ENCODE peak calls at places on chromosomes 11 and 22, in ten cellular contexts. D, G, F, R, V, U, W, C, B and Q are unnamed samples.

GRCh38 chr11:126816655-126817054 is 183.9 kb downstream of the KIRREL3 start:
- DNase-seq in D (no peak), G (no peak), F (no peak), R (no peak), V (no peak), U (no peak), W (no peak), C (no peak), B (peak; percentile 15), Q (no peak)

GRCh38 chr22:39212721-39213376 is 31.9 kb downstream of the PDGFB start:
- DNase-seq in D (no peak), G (peak; percentile 91), F (no peak), R (no peak), V (peak; percentile 73), U (no peak), W (no peak), C (peak; percentile 77), B (no peak), Q (peak; percentile 63)

GRCh38 chr11:105929381-105929955 is 92.6 kb downstream of the MSANTD4 start:
- DNase-seq in D (no peak), G (no peak), F (no peak), R (no peak), V (no peak), U (no peak), W (no peak), C (no peak), B (no peak), Q (no peak)

GRCh38 chr11:75347781-75348613 is 3.5 kb downstream of the ARRB1 start:
- DNase-seq in D (no peak), G (no peak), F (no peak), R (peak; percentile 56), V (peak; percentile 30), U (no peak), W (no peak), C (peak; percentile 89), B (no peak), Q (no peak)

GRCh38 chr11:68931911-68932310 is 28.2 kb downstream of the IGHMBP2 start:
- DNase-seq in D (no peak), G (no peak), F (no peak), R (no peak), V (no peak), U (no peak), W (no peak), C (no peak), B (no peak), Q (no peak)

GRCh38 chr11:64721359-64721699 is 1.7 kb downstream of the NRXN2 start:
- DNase-seq in D (no peak), G (no peak), F (no peak), R (no peak), V (no peak), U (no peak), W (no peak), C (no peak), B (no peak), Q (no peak)

GRCh38 chr11:43680521-43681505 is at the start of gene HSD17B12:
- DNase-seq in D (peak; percentile 100), G (peak; percentile 98), F (peak; percentile 98), R (peak; percentile 100), V (peak; percentile 100), U (peak; percentile 95), W (peak; percentile 99), C (peak; percentile 99), B (peak; percentile 97), Q (peak; percentile 80)

GRCh38 chr11:57567210-57567511 is 311 bp downstream of the UBE2L6 start:
- DNase-seq in D (no peak), G (peak; percentile 31), F (no peak), R (no peak), V (no peak), U (no peak), W (peak; percentile 27), C (peak; percentile 14), B (no peak), Q (no peak)

GRCh38 chr22:41576877-41577276 is 12.8 kb downstream of the PMM1 start:
- DNase-seq in D (peak; percentile 73), G (peak; percentile 65), F (peak; percentile 37), R (no peak), V (peak; percentile 89), U (peak; percentile 39), W (no peak), C (peak; percentile 45), B (peak; percentile 47), Q (no peak)

GRCh38 chr11:25441432-25441831 is 890.5 kb upstream of the ANO3 start:
- DNase-seq in D (no peak), G (no peak), F (no peak), R (no peak), V (no peak), U (no peak), W (no peak), C (peak; percentile 0), B (no peak), Q (no peak)

GRCh38 chr22:37259540-37260029 is 15.5 kb upstream of the RAC2 start:
- DNase-seq in D (no peak), G (peak; percentile 75), F (no peak), R (no peak), V (peak; percentile 73), U (no peak), W (no peak), C (peak; percentile 72), B (no peak), Q (no peak)

GRCh38 chr11:27625347-27625912 is 74.8 kb downstream of the BDNF start:
- DNase-seq in D (no peak), G (no peak), F (no peak), R (no peak), V (no peak), U (no peak), W (no peak), C (no peak), B (no peak), Q (no peak)

GRCh38 chr11:115645631-115646271 is 141.5 kb upstream of the CADM1 start:
- DNase-seq in D (peak; percentile 64), G (no peak), F (peak; percentile 30), R (peak; percentile 68), V (peak; percentile 88), U (peak; percentile 76), W (no peak), C (no peak), B (no peak), Q (no peak)

GRCh38 chr11:94178331-94178730 is 49.7 kb downstream of the PANX1 start:
- DNase-seq in D (no peak), G (no peak), F (no peak), R (no peak), V (no peak), U (no peak), W (no peak), C (no peak), B (no peak), Q (no peak)

GRCh38 chr11:113778111-113778910 is 1.3 kb upstream of the CLDN25 start:
- DNase-seq in D (peak; percentile 42), G (peak; percentile 34), F (no peak), R (peak; percentile 88), V (no peak), U (no peak), W (no peak), C (peak; percentile 13), B (peak; percentile 78), Q (no peak)

GRCh38 chr22:24548812-24549211 is 6.1 kb downstream of the GUCD1 start:
- DNase-seq in D (no peak), G (no peak), F (no peak), R (no peak), V (no peak), U (no peak), W (no peak), C (no peak), B (no peak), Q (no peak)

GRCh38 chr11:123582992-123583504 is 71.4 kb downstream of the SCN3B start:
- DNase-seq in D (no peak), G (no peak), F (no peak), R (no peak), V (no peak), U (no peak), W (no peak), C (no peak), B (no peak), Q (no peak)

GRCh38 chr11:70545626-70545945 is 147.3 kb downstream of the CTTN start:
- DNase-seq in D (no peak), G (no peak), F (no peak), R (peak; percentile 30), V (no peak), U (no peak), W (no peak), C (no peak), B (no peak), Q (no peak)

GRCh38 chr11:34327804-34328631 is 29.8 kb downstream of the ABTB2 start:
- DNase-seq in D (peak; percentile 40), G (no peak), F (no peak), R (no peak), V (no peak), U (no peak), W (no peak), C (peak; percentile 30), B (peak; percentile 17), Q (no peak)

GRCh38 chr11:4683020-4683419 is 14.6 kb downstream of the OR51E2 start:
- DNase-seq in D (no peak), G (no peak), F (no peak), R (no peak), V (no peak), U (no peak), W (no peak), C (no peak), B (no peak), Q (no peak)

GRCh38 chr11:117836077-117836960 is 11.8 kb upstream of the FXYD2 start:
- DNase-seq in D (no peak), G (no peak), F (no peak), R (peak; percentile 26), V (peak; percentile 17), U (no peak), W (no peak), C (no peak), B (no peak), Q (no peak)

GRCh38 chr22:37139762-37140161 is 10.0 kb downstream of the IL2RB start:
- DNase-seq in D (no peak), G (no peak), F (no peak), R (no peak), V (no peak), U (no peak), W (no peak), C (no peak), B (no peak), Q (no peak)

GRCh38 chr22:27213766-27214581 is 556.6 kb downstream of the MIAT start:
- DNase-seq in D (peak; percentile 59), G (no peak), F (no peak), R (no peak), V (peak; percentile 9), U (no peak), W (no peak), C (peak; percentile 76), B (peak; percentile 34), Q (no peak)

GRCh38 chr11:84607975-84608787 is 1019.0 kb downstream of the DLG2 start:
- DNase-seq in D (no peak), G (no peak), F (no peak), R (no peak), V (no peak), U (no peak), W (no peak), C (no peak), B (no peak), Q (no peak)

GRCh38 chr22:49229483-49230193 is 598.0 kb downstream of the BRD1 start:
- DNase-seq in D (no peak), G (no peak), F (no peak), R (no peak), V (peak; percentile 8), U (no peak), W (no peak), C (no peak), B (no peak), Q (no peak)